ENCODE peak calls at places on chromosome 3, in five cellular contexts. I is astrocyte of the spinal cord, M is fibroblast of lung, B is BJ, A is epithelial cell of esophagus. P is an unnamed sample.

GRCh38 chr3:188854395-188855149 is 317.2 kb upstream of the TPRG1 start:
- DNase-seq in I (peak), B (no peak), A (peak), M (peak), P (no peak)

GRCh38 chr3:120661106-120661962 is 20.7 kb downstream of the HGD start:
- DNase-seq in B (no peak), I (no peak), M (peak), A (no peak), P (no peak)

GRCh38 chr3:134317106-134317947 is 56.9 kb downstream of the AMOTL2 start:
- DNase-seq in M (no peak), I (peak), B (peak), A (peak), P (no peak)

GRCh38 chr3:155334215-155334896 is 40.9 kb upstream of the STRIT1 start:
- DNase-seq in M (no peak), B (no peak), I (no peak), A (no peak), P (no peak)

GRCh38 chr3:128503164-128503651 is 10.2 kb upstream of the GATA2 start:
- DNase-seq in M (no peak), A (peak), B (no peak), I (no peak), P (no peak)

GRCh38 chr3:131217296-131217741 is 164.3 kb upstream of the NUDT16 start:
- DNase-seq in A (peak), B (no peak), I (peak), M (peak), P (no peak)

GRCh38 chr3:141306922-141307321 is 61.4 kb upstream of the ZBTB38 start:
- DNase-seq in B (no peak), M (no peak), I (no peak), A (peak), P (no peak)

GRCh38 chr3:171116365-171116764 is 89.8 kb upstream of the SLC2A2 start:
- DNase-seq in B (no peak), A (peak), I (peak), M (peak), P (no peak)

DNA sequence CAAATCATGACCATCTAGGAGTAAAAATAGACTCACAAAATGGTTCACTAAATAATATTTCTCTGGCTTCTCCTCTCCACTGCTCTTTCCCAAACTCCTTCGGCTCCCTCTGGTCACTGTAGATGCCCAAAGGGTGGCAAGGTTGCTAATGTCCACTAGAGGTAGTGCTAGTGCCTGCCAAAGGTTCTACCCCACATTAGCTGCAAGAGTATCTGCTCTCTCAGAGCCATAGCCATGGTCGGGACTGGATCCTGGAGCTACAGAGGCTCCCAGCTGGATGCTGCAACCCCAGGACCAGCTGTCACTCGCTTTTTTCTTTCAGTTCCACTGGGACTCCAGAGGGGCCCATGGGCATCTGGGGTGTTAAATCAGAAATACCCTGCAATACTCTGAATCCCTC is 8.5 kb downstream of the HTR3D start:
- DNase-seq in A (peak), B (no peak), I (no peak), M (peak), P (peak)
- TF ChIP-seq CTCF in A (no peak), B (peak), I (peak), M (peak), P (peak)

DNA sequence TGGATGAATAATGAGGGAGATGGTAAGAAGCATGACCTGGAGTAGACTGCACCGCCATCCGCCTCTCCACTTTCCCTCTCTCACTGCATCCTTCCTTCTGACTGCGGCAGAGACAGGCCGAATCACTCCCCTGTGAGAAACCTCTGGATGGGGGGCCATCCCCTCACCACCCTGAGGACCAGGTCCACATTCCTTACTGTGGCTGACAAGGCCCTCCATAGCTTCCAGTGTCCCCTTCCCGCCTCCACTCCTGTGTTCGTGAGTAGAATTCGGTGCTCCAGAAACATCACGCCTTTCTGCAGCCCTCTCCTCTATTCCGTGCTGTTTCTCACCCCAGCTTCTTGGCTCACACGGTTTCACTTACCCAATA is 2.8 kb downstream of the PIGZ start:
- DNase-seq in A (no peak), I (no peak), M (no peak), B (no peak), P (no peak)
- H3K4me3 ChIP-seq in A (no peak), I (no peak), M (no peak), B (no peak), P (no peak)

DNA sequence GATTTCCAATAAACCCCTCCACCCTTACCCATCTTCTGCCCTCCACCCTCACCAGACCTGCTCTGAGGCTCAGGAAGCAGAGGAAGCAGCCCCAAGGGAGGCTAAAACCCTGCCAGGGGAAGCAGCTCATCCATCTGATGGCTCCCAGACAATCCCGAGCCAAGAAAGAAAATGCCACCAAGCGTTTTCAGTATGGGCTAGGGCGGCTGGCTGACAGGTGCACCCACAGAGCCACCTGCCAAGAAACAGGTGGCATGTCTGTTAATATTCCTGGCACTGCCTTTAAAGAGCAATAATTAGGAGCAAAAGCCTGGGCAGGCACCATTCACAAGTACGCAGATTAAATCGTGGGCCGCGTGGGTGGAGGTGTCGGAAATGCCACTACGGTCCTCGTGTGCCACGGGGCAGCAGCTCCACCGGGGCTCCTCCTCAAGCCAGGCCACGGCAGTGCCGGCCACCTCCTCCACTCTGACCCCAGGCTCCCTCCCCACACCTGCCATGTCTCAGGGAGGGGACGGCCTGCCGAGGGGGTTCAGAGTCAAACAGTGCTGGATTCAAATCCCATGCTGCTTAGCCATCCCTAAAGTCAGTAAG is 23.9 kb upstream of the GRIP2 start:
- DNase-seq in B (no peak), M (no peak), I (no peak), A (no peak), P (no peak)
- TF ChIP-seq CTCF in B (no peak), M (no peak), I (no peak), A (no peak), P (no peak)

DNA sequence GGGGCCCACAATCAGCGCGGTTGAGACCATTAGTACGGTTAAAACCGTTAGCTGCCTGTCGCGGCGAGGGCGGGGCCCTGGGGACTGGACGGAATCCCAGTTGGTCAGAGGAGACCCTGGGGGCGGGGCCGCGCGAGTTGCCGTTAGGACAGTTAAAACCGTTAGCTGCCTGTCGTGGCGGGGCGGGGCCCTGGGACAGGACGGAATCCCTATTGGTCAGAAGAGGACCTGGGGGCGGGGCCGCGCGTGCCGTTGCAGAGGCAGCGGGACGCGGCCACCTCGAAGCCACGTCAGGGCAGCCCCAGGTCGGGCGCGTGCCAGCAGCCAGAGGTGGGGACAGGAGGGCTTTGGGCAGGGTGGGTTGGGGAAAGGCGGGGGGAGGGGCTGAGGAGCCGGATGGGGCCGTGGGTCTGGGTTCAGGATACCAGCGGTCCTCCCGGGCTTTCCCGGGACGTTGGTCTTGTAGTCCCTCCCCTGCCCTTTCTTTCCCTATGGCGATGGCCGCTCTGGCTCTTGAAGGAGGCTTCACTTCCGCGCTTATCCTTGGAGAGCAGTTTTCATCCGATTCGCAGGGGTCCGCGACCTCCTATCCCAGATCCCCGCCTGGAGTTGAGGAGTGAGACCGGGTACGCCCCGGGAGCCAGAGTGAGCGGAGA is 28.0 kb downstream of the KLHDC8B start:
- DNase-seq in I (peak), A (peak), M (peak), B (no peak), P (peak)
- H3K4me3 ChIP-seq in I (peak), A (no peak), M (no peak), B (peak), P (peak)